ENCODE peak calls at places on chromosomes 5 and 9, in four cellular contexts. N, A, Y and W are unnamed samples.

GRCh38 chr5:171434874-171435273 is 15.4 kb downstream of the FGF18 start:
- DNase-seq in N (no peak), A (no peak), Y (no peak), W (no peak)

GRCh38 chr9:76415731-76416130 is 21.5 kb upstream of the RFK start:
- DNase-seq in N (no peak), A (no peak), Y (no peak), W (no peak)

GRCh38 chr9:98899399-98900056 is 44.2 kb upstream of the COL15A1 start:
- DNase-seq in N (no peak), A (no peak), Y (no peak), W (no peak)

GRCh38 chr5:102222772-102223171 is 73.3 kb downstream of the SLCO4C1 start:
- DNase-seq in N (no peak), A (peak), Y (no peak), W (no peak)

GRCh38 chr5:59416441-59416840 is 477.1 kb downstream of the PDE4D start:
- DNase-seq in N (no peak), A (peak), Y (no peak), W (no peak)

GRCh38 chr5:174412374-174412773 is 312.0 kb upstream of the MSX2 start:
- DNase-seq in N (no peak), A (no peak), Y (no peak), W (no peak)

GRCh38 chr5:52453176-52453575 is 334.5 kb upstream of the ITGA1 start:
- DNase-seq in N (no peak), A (no peak), Y (no peak), W (no peak)

GRCh38 chr5:156584856-156585255 is 257.9 kb downstream of the SGCD start:
- DNase-seq in N (no peak), A (no peak), Y (no peak), W (no peak)

GRCh38 chr5:14581891-14582796 is 552 bp downstream of the OTULINL start:
- DNase-seq in N (no peak), A (no peak), Y (peak), W (no peak)

GRCh38 chr9:93814561-93814960 is 140.6 kb downstream of the BARX1 start:
- DNase-seq in N (no peak), A (no peak), Y (no peak), W (no peak)

GRCh38 chr5:180525363-180525762 is 31.2 kb downstream of the CNOT6 start:
- DNase-seq in N (no peak), A (no peak), Y (no peak), W (no peak)

GRCh38 chr9:72800326-72800994 is 152.4 kb downstream of the ALDH1A1 start:
- DNase-seq in N (no peak), A (no peak), Y (no peak), W (no peak)

GRCh38 chr5:112763165-112763564 is 25.5 kb downstream of the APC start:
- DNase-seq in N (no peak), A (no peak), Y (no peak), W (no peak)

GRCh38 chr5:157283434-157283833 is 17.5 kb downstream of the CYFIP2 start:
- DNase-seq in N (peak), A (no peak), Y (no peak), W (no peak)

GRCh38 chr5:20678814-20679298 is 690.9 kb upstream of the CDH18 start:
- DNase-seq in N (no peak), A (no peak), Y (no peak), W (no peak)

GRCh38 chr9:87198716-87199115 is 251.4 kb upstream of the GAS1 start:
- DNase-seq in N (no peak), A (no peak), Y (no peak), W (no peak)

GRCh38 chr9:87006956-87007355 is 59.6 kb upstream of the GAS1 start:
- DNase-seq in N (no peak), A (no peak), Y (no peak), W (no peak)

GRCh38 chr9:128705051-128705965 is 3.0 kb downstream of the PKN3 start:
- DNase-seq in N (no peak), A (no peak), Y (peak), W (no peak)

GRCh38 chr5:6086871-6087270 is 291.5 kb downstream of the MED10 start:
- DNase-seq in N (no peak), A (no peak), Y (no peak), W (no peak)

GRCh38 chr9:125532812-125533594 is 174.0 kb downstream of the MAPKAP1 start:
- DNase-seq in N (no peak), A (peak), Y (no peak), W (no peak)

GRCh38 chr9:105681724-105682123 is 12.6 kb upstream of the TMEM38B start:
- DNase-seq in N (no peak), A (no peak), Y (no peak), W (peak)

GRCh38 chr9:86667307-86667706 is 280.0 kb downstream of the GAS1 start:
- DNase-seq in N (no peak), A (no peak), Y (no peak), W (no peak)

GRCh38 chr9:100167912-100168775 is 69.1 kb downstream of the INVS start:
- DNase-seq in N (no peak), A (no peak), Y (no peak), W (no peak)

GRCh38 chr9:120363697-120364096 is 216.3 kb downstream of the CDK5RAP2 start:
- DNase-seq in N (no peak), A (no peak), Y (no peak), W (no peak)

GRCh38 chr5:89847743-89848142 is 561.8 kb downstream of the CETN3 start:
- DNase-seq in N (no peak), A (no peak), Y (no peak), W (no peak)

GRCh38 chr5:140821375-140822280 is at the start of gene PCDHA5:
- DNase-seq in N (no peak), A (peak), Y (no peak), W (peak)

GRCh38 chr9:136539427-136540412 is 6.1 kb downstream of the NOTCH1 start:
- DNase-seq in N (peak), A (no peak), Y (peak), W (peak)

GRCh38 chr9:23822331-23823169 is 3.5 kb downstream of the ELAVL2 start:
- DNase-seq in N (no peak), A (no peak), Y (peak), W (no peak)

GRCh38 chr5:73153513-73153912 is 19.5 kb upstream of the TMEM174 start:
- DNase-seq in N (no peak), A (no peak), Y (no peak), W (no peak)

GRCh38 chr5:6029811-6030271 is 348.5 kb downstream of the MED10 start:
- DNase-seq in N (peak), A (no peak), Y (no peak), W (no peak)

GRCh38 chr5:174324680-174325079 is 279.2 kb downstream of the NSG2 start:
- DNase-seq in N (no peak), A (no peak), Y (no peak), W (no peak)

GRCh38 chr5:53123702-53124101 is 14.1 kb upstream of the MOCS2 start:
- DNase-seq in N (no peak), A (no peak), Y (no peak), W (no peak)

GRCh38 chr9:79768199-79768598 is 196.4 kb downstream of the TLE4 start:
- DNase-seq in N (no peak), A (no peak), Y (no peak), W (no peak)

GRCh38 chr5:124806026-124806856 is 59.8 kb upstream of the ZNF608 start:
- DNase-seq in N (no peak), A (peak), Y (peak), W (peak)

GRCh38 chr5:62155988-62156387 is 150.0 kb upstream of the KIF2A start:
- DNase-seq in N (no peak), A (no peak), Y (no peak), W (no peak)

GRCh38 chr9:89890326-89890980 is 285.6 kb downstream of the GADD45G start:
- DNase-seq in N (no peak), A (no peak), Y (no peak), W (no peak)

GRCh38 chr5:102628449-102629175 is 126.5 kb upstream of the PAM start:
- DNase-seq in N (no peak), A (no peak), Y (no peak), W (no peak)

DNA sequence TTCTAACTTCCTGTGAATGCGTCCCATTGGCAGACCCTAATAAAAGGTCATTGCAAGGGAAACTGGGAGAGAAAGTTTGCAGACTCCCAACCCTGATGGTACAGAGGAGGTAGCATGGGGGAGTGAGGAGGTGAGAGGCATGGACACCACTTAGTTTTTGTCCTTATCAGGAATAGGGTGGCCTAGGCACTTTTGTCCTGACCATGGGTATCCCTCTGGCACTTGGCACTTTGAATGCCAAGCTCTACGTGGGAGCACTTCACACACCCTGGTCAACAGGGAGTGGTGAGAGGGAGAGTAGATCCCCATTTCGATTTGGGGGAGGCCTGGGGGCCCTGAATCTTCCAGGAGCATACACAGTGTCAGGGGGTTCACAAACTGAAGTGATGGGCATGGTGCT is 75.6 kb upstream of the SH3PXD2B start:
- DNase-seq in N (no peak), A (no peak), Y (no peak), W (no peak)
- TF ChIP-seq CBFB in N (no peak), A (no peak), Y (no peak), W (no peak)

GRCh38 chr5:81909677-81910076 is 62.1 kb upstream of the ATG10 start:
- DNase-seq in N (peak), A (no peak), Y (no peak), W (no peak)
- TF ChIP-seq CBFB in N (no peak), A (no peak), Y (no peak), W (no peak)

DNA sequence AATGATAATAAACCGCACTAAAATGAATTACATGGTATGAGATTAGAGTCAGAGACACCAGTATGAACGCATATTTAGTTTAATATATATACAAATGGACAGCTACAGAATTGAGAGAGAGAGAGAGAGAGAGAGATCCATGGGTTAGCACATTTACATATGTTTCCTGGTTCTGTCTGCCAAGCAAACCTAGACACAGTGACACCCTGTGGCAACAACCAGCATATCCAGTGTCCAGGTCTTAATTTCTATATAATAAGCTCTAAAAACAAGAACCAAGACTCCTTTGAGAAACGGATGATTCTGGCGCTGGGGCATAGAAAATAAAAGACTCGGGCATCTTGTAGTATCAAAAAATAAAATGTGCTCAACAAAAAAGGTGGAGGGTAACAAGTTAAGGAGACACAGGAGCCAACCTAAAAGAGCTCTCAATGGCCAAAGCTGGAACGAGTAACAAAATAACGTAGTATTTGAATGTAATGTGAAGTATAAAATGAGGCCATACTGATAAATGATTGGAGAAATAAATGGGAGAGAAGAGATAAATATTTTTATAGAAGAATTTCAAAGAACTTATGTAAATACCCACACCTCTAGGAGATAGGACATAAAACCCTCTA is 84.5 kb downstream of the RFX3 start:
- DNase-seq in N (peak), A (peak), Y (peak), W (peak)
- TF ChIP-seq CBFB in N (no peak), A (no peak), Y (no peak), W (no peak)

GRCh38 chr5:1008451-1009358 is at the start of gene NKD2:
- DNase-seq in N (no peak), A (no peak), Y (peak), W (peak)
- TF ChIP-seq CBFB in N (no peak), A (no peak), Y (no peak), W (no peak)

GRCh38 chr5:134026521-134027202 is 21.9 kb upstream of the VDAC1 start:
- DNase-seq in N (no peak), A (peak), Y (peak), W (peak)

GRCh38 chr5:134027203-134027582 is 22.4 kb upstream of the VDAC1 start:
- DNase-seq in N (no peak), A (no peak), Y (no peak), W (no peak)

GRCh38 chr5:134028496-134028895 is 23.7 kb upstream of the VDAC1 start:
- DNase-seq in N (no peak), A (no peak), Y (no peak), W (no peak)

GRCh38 chr5:134024811-134025210 is 20.0 kb upstream of the VDAC1 start:
- DNase-seq in N (no peak), A (no peak), Y (no peak), W (no peak)

DNA sequence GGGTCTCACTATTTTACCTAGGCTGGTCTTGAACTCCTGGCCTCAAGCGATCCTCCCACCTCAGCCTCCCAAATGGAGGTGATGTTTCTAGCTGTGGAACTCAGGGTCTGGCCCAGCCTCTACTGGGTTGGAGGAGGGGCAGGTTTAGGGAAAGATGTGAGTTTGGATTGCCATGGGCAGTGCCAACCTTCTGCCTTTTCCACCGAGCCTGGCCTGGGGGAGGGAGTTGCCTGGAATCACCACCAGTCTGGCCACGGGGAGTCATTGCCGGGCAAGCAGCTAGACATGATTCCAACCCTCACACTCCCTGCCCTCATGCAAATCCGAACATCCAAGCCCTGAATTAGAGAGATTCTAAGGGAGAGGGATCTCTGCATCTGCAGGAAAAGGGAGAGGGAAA is 21.0 kb upstream of the VDAC1 start:
- DNase-seq in N (no peak), A (no peak), Y (no peak), W (no peak)
- TF ChIP-seq CBFB in N (no peak), A (no peak), Y (no peak), W (no peak)

DNA sequence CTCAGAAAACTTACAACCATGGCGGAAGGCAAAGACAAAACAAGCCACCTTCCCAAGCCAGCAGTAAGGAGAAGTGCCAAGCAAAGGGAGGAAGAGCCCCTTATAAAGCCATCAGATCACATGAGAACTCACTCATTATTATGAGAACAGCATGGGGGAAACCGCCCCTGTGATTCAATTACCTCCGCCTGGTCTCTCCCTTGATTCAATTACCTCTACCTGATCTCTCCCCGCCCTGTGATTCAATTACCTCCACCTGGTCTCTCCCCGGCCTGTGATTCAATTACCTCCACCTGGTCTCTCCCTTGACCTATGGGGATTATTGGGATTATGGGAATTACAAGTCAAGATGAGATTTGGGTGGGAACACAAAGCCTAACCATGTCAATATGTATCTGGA is 467.3 kb upstream of the FTMT start:
- DNase-seq in N (no peak), A (no peak), Y (peak), W (no peak)
- TF ChIP-seq CBFB in N (no peak), A (no peak), Y (no peak), W (no peak)

DNA sequence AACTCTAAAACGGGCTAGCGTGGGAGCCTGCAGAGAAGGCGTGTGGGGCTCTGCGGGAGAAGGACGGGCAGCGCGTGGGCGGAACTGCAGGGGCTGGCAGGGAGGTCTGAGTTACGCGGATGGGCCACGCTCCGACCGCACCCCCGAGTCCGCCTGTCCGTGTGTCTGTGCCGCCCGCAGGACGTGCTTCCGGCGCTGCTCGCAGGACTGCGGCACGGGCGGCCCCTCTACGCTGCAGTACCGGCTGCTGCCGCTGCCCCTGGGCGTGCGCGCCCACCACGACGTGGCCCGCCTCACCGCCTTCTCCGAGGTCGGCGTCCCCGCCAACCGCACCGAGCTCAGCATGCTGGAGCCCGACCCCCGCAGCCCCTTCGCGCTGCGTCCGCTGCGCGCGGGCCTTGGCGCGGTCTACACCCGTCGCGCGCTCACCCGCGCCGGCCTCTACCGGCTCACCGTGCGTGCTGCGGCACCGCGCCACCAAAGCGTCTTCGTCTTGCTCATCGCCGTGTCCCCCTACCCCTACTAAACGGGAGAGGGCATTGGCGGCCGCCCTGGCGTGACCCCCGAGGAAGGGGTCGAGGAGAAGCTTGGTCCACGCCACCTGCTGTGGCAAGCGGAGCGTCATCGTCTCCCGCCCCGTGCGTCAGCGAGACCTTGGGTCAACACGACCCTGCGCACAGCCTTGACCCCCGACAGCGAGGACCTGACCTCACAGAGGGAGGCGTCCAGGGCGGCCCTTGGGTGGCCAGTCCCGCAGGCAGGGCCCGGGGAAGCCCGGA is 11.4 kb upstream of the ASS1 start:
- DNase-seq in N (no peak), A (no peak), Y (peak), W (no peak)
- TF ChIP-seq CBFB in N (no peak), A (no peak), Y (peak), W (no peak)

GRCh38 chr5:98786178-98786853 is 12.9 kb downstream of the RGMB start:
- DNase-seq in N (no peak), A (no peak), Y (no peak), W (no peak)
- TF ChIP-seq CBFB in N (no peak), A (no peak), Y (no peak), W (no peak)

GRCh38 chr9:27192291-27192960 is 83.4 kb downstream of the TEK start:
- DNase-seq in N (no peak), A (no peak), Y (no peak), W (no peak)

GRCh38 chr9:27196383-27196782 is 87.4 kb downstream of the TEK start:
- DNase-seq in N (no peak), A (no peak), Y (no peak), W (no peak)

GRCh38 chr9:27194401-27195091 is 85.5 kb downstream of the TEK start:
- DNase-seq in N (no peak), A (no peak), Y (no peak), W (no peak)

GRCh38 chr9:27193886-27194285 is 84.9 kb downstream of the TEK start:
- DNase-seq in N (no peak), A (no peak), Y (no peak), W (no peak)

DNA sequence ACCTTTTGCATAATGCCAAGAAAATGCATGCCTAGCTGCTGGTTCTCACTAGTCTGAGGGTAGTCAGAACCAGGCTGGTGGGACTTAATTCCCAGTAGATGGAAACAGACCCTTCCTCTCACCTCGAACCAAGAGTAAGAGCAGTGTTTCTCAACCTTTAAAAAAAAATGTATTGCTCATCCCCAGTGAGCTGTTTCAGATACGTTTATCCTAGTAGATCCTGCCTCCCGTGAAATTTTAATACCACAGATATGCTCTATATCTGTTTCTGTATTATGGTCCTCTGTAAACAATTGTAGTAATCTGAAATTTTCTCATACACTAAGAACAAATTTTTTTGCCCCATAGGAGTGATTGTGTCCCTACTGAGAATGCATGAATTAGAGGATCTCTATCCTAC is 86.2 kb downstream of the TEK start:
- DNase-seq in N (no peak), A (no peak), Y (no peak), W (no peak)
- TF ChIP-seq CBFB in N (no peak), A (no peak), Y (no peak), W (no peak)